ENCODE peak calls at places on chromosomes 16 and 17, in five cellular contexts. I, A, L, J and Y are unnamed samples.

GRCh38 chr16:47276522-47276921 is 132.8 kb upstream of the NETO2 start:
- DNase-seq in I (no peak), A (no peak), L (no peak), J (no peak), Y (no peak)

GRCh38 chr17:81049372-81049911 is 14.5 kb downstream of the BAIAP2 start:
- DNase-seq in I (no peak), A (no peak), L (no peak), J (peak), Y (no peak)

GRCh38 chr17:65228734-65229390 is 91.7 kb downstream of the RGS9 start:
- DNase-seq in I (peak), A (no peak), L (peak), J (peak), Y (peak)

GRCh38 chr16:60945225-60945624 is 1091.0 kb downstream of the CDH8 start:
- DNase-seq in I (no peak), A (no peak), L (no peak), J (no peak), Y (no peak)

GRCh38 chr17:58568050-58568830 is 53.8 kb upstream of the MTMR4 start:
- DNase-seq in I (no peak), A (no peak), L (no peak), J (no peak), Y (no peak)

GRCh38 chr17:57242148-57242547 is 14.2 kb upstream of the MSI2 start:
- DNase-seq in I (no peak), A (no peak), L (no peak), J (no peak), Y (peak)

GRCh38 chr16:56488035-56488434 is 31.8 kb downstream of the BBS2 start:
- DNase-seq in I (no peak), A (no peak), L (no peak), J (no peak), Y (no peak)

GRCh38 chr17:73613271-73613941 is 30.8 kb downstream of the SDK2 start:
- DNase-seq in I (no peak), A (no peak), L (no peak), J (no peak), Y (no peak)

GRCh38 chr17:66365204-66365524 is 62.8 kb downstream of the PRKCA start:
- DNase-seq in I (no peak), A (no peak), L (no peak), J (no peak), Y (no peak)

GRCh38 chr17:82449136-82449882 is 1.2 kb downstream of the CYBC1 start:
- DNase-seq in I (no peak), A (no peak), L (no peak), J (no peak), Y (no peak)

GRCh38 chr16:66298571-66299120 is 67.8 kb upstream of the CDH5 start:
- DNase-seq in I (no peak), A (no peak), L (no peak), J (no peak), Y (no peak)

GRCh38 chr17:28151001-28151400 is 108.5 kb downstream of the NLK start:
- DNase-seq in I (no peak), A (no peak), L (peak), J (no peak), Y (no peak)

GRCh38 chr17:78144146-78144719 is 2.0 kb upstream of the C17orf99 start:
- DNase-seq in I (no peak), A (no peak), L (peak), J (peak), Y (no peak)

GRCh38 chr17:17146791-17147406 is 59.2 kb downstream of the PLD6 start:
- DNase-seq in I (peak), A (peak), L (no peak), J (no peak), Y (no peak)

GRCh38 chr17:57537524-57538410 is 207.3 kb downstream of the CCDC182 start:
- DNase-seq in I (no peak), A (no peak), L (no peak), J (no peak), Y (no peak)

GRCh38 chr16:79171504-79172240 is 428.9 kb downstream of the MAF start:
- DNase-seq in I (no peak), A (no peak), L (peak), J (no peak), Y (peak)

GRCh38 chr17:48570325-48571023 is 7.7 kb downstream of the HOXB4 start:
- DNase-seq in I (no peak), A (no peak), L (no peak), J (no peak), Y (no peak)

GRCh38 chr16:23504453-23505179 is 5.7 kb downstream of the GGA2 start:
- DNase-seq in I (peak), A (no peak), L (no peak), J (no peak), Y (no peak)

GRCh38 chr16:9489823-9490467 is 398.5 kb downstream of the HAPSTR1 start:
- DNase-seq in I (no peak), A (no peak), L (no peak), J (no peak), Y (peak)

GRCh38 chr17:28807925-28808641 is 34.5 kb downstream of the FAM222B start:
- DNase-seq in I (peak), A (no peak), L (peak), J (no peak), Y (peak)

GRCh38 chr17:38958326-38958725 is 8.9 kb downstream of the FBXO47 start:
- DNase-seq in I (no peak), A (no peak), L (no peak), J (no peak), Y (no peak)

GRCh38 chr16:64711596-64711995 is 410.3 kb downstream of the CDH11 start:
- DNase-seq in I (no peak), A (no peak), L (no peak), J (no peak), Y (no peak)

GRCh38 chr17:10114931-10115535 is 83.4 kb downstream of the GAS7 start:
- DNase-seq in I (no peak), A (no peak), L (no peak), J (peak), Y (no peak)